ENCODE peak calls at places on chromosomes 13 and 19, in five cellular contexts. I is posterior vena cava, W is mesendoderm, E is HTR-8/SVneo, G is Right ventricle myocardium superior. J is an unnamed sample.
A peak's percentile ranks its signal among the peaks of the same experiment; 100 is the strongest.

GRCh38 chr19:10749435-10750384 is 31.8 kb downstream of the DNM2 start:
- DNase-seq in I (no peak), W (no peak), E (no peak), G (no peak), J (no peak)

GRCh38 chr13:23510544-23510916 is 59.7 kb upstream of the TNFRSF19 start:
- DNase-seq in I (no peak), W (no peak), E (no peak), G (no peak), J (no peak)

GRCh38 chr13:59750860-59751259 is 412.9 kb downstream of the DIAPH3 start:
- DNase-seq in I (no peak), W (peak; percentile 97), E (no peak), G (no peak), J (no peak)

GRCh38 chr19:28843771-28844492 is 369.0 kb downstream of the UQCRFS1 start:
- DNase-seq in I (no peak), W (no peak), E (no peak), G (no peak), J (no peak)

GRCh38 chr13:35479223-35479536 is 2.7 kb upstream of the MAB21L1 start:
- DNase-seq in I (no peak), W (peak; percentile 29), E (no peak), G (no peak), J (no peak)

GRCh38 chr19:28514166-28514565 is 698.8 kb downstream of the UQCRFS1 start:
- DNase-seq in I (no peak), W (no peak), E (no peak), G (no peak), J (no peak)

GRCh38 chr19:8396563-8397203 is 6.5 kb downstream of the RAB11B start:
- DNase-seq in I (peak; percentile 88), W (peak; percentile 77), E (peak; percentile 52), G (peak; percentile 81), J (peak; percentile 17)

GRCh38 chr13:19981685-19982238 is 23.2 kb downstream of the ZMYM2 start:
- DNase-seq in I (no peak), W (no peak), E (no peak), G (no peak), J (no peak)

GRCh38 chr13:34942732-34943674 is 933 bp downstream of the NBEA start:
- DNase-seq in I (peak; percentile 77), W (peak; percentile 68), E (peak; percentile 5), G (peak; percentile 37), J (no peak)

GRCh38 chr13:21717817-21718216 is 46.9 kb downstream of the FGF9 start:
- DNase-seq in I (no peak), W (peak; percentile 90), E (no peak), G (no peak), J (peak; percentile 61)

GRCh38 chr19:18418034-18418724 is 1.0 kb upstream of the SSBP4 start:
- DNase-seq in I (peak; percentile 80), W (no peak), E (no peak), G (no peak), J (no peak)

GRCh38 chr19:48501961-48502719 is 9.5 kb downstream of the LMTK3 start:
- DNase-seq in I (no peak), W (peak; percentile 100), E (no peak), G (no peak), J (peak; percentile 92)

GRCh38 chr19:44163789-44164188 is 1.1 kb upstream of the ZNF226 start:
- DNase-seq in I (no peak), W (no peak), E (no peak), G (no peak), J (no peak)

GRCh38 chr13:40315416-40316064 is 350.9 kb downstream of the FOXO1 start:
- DNase-seq in I (no peak), W (peak; percentile 11), E (no peak), G (no peak), J (peak; percentile 5)

GRCh38 chr19:40671404-40671803 is 19.0 kb downstream of the NUMBL start:
- DNase-seq in I (no peak), W (no peak), E (no peak), G (peak; percentile 58), J (no peak)

GRCh38 chr19:39937094-39937493 is 2.7 kb upstream of the FCGBP start:
- DNase-seq in I (no peak), W (no peak), E (no peak), G (no peak), J (no peak)

GRCh38 chr13:39415403-39415802 is 187.6 kb downstream of the LHFPL6 start:
- DNase-seq in I (no peak), W (peak; percentile 57), E (peak; percentile 15), G (peak; percentile 78), J (peak; percentile 6)

GRCh38 chr13:20461860-20462532 is 63.7 kb downstream of the CRYL1 start:
- DNase-seq in I (no peak), W (peak; percentile 44), E (no peak), G (no peak), J (no peak)

GRCh38 chr13:95677564-95678386 is 836 bp downstream of the DNAJC3 start:
- DNase-seq in I (no peak), W (peak; percentile 31), E (no peak), G (no peak), J (peak; percentile 20)

GRCh38 chr13:39016087-39016486 is 21.8 kb downstream of the PROSER1 start:
- DNase-seq in I (no peak), W (no peak), E (no peak), G (no peak), J (no peak)

GRCh38 chr19:43779820-43780219 is 953 bp downstream of the KCNN4 start:
- DNase-seq in I (no peak), W (no peak), E (no peak), G (no peak), J (no peak)

GRCh38 chr13:80337011-80337688 is 3.8 kb downstream of the SPRY2 start:
- DNase-seq in I (no peak), W (no peak), E (no peak), G (no peak), J (no peak)

GRCh38 chr13:99587893-99588606 is 86.8 kb downstream of the TM9SF2 start:
- DNase-seq in I (no peak), W (no peak), E (no peak), G (no peak), J (no peak)

GRCh38 chr13:75896271-75896670 is 260.1 kb downstream of the LMO7 start:
- DNase-seq in I (no peak), W (no peak), E (no peak), G (no peak), J (no peak)

GRCh38 chr19:1445185-1445931 is 4.6 kb upstream of the APC2 start:
- DNase-seq in I (peak; percentile 89), W (peak; percentile 65), E (peak; percentile 81), G (peak; percentile 88), J (peak; percentile 71)

GRCh38 chr19:48484931-48485612 is 15.9 kb downstream of the CYTH2 start:
- DNase-seq in I (no peak), W (no peak), E (no peak), G (no peak), J (no peak)

GRCh38 chr19:4083677-4084546 is 17.2 kb upstream of the ZBTB7A start:
- DNase-seq in I (no peak), W (peak; percentile 56), E (no peak), G (no peak), J (no peak)

GRCh38 chr13:42926555-42926954 is 65.5 kb downstream of the EPSTI1 start:
- DNase-seq in I (no peak), W (peak; percentile 12), E (no peak), G (no peak), J (no peak)

GRCh38 chr13:78382481-78382880 is 220.9 kb downstream of the POU4F1 start:
- DNase-seq in I (no peak), W (no peak), E (no peak), G (no peak), J (no peak)

GRCh38 chr19:32397736-32398135 is 7.8 kb upstream of the DPY19L3 start:
- DNase-seq in I (no peak), W (peak; percentile 2), E (peak; percentile 33), G (no peak), J (no peak)

GRCh38 chr19:835201-835810 is 5.5 kb upstream of the PRTN3 start:
- DNase-seq in I (no peak), W (no peak), E (no peak), G (no peak), J (no peak)

GRCh38 chr13:105969761-105970160 is 565.7 kb downstream of the EFNB2 start:
- DNase-seq in I (no peak), W (no peak), E (peak; percentile 45), G (no peak), J (peak; percentile 57)